ENCODE peak calls at places on chromosomes 4 and X, in nine cellular contexts. One of them, this sample, is unnamed.

GRCh38 chr4:123363729-123364128 is 32.9 kb upstream of the SPRY1 start:
- DNase-seq in heart left ventricle: no peak
- DNase-seq in esophagus squamous epithelium: no peak
- DNase-seq in A549: no peak
- DNase-seq in breast epithelium: no peak
- DNase-seq in gastrocnemius medialis: no peak
- DNase-seq in sigmoid colon: no peak
- DNase-seq in GM12892: no peak
- DNase-seq in adrenal gland: no peak
- DNase-seq in this sample: no peak

GRCh38 chr4:81747242-81747930 is 275.7 kb upstream of the RASGEF1B start:
- DNase-seq in esophagus squamous epithelium: no peak
- DNase-seq in heart left ventricle: no peak
- DNase-seq in adrenal gland: peak; percentile 39
- DNase-seq in breast epithelium: no peak
- DNase-seq in sigmoid colon: no peak
- DNase-seq in GM12892: no peak
- DNase-seq in gastrocnemius medialis: no peak
- DNase-seq in A549: no peak
- DNase-seq in this sample: no peak

GRCh38 chrX:83510466-83511181 is 2.5 kb downstream of the POU3F4 start:
- DNase-seq in adrenal gland: no peak
- DNase-seq in A549: no peak
- DNase-seq in GM12892: no peak
- DNase-seq in heart left ventricle: no peak
- DNase-seq in breast epithelium: no peak
- DNase-seq in esophagus squamous epithelium: no peak
- DNase-seq in gastrocnemius medialis: no peak
- DNase-seq in sigmoid colon: no peak
- DNase-seq in this sample: no peak

GRCh38 chrX:13620202-13620601 is 32.7 kb upstream of the TCEANC start:
- DNase-seq in A549: no peak
- DNase-seq in breast epithelium: no peak
- DNase-seq in gastrocnemius medialis: no peak
- DNase-seq in GM12892: no peak
- DNase-seq in heart left ventricle: no peak
- DNase-seq in esophagus squamous epithelium: no peak
- DNase-seq in sigmoid colon: no peak
- DNase-seq in adrenal gland: no peak
- DNase-seq in this sample: no peak

GRCh38 chr4:16196482-16197393 is 29.5 kb downstream of the TAPT1 start:
- DNase-seq in gastrocnemius medialis: no peak
- DNase-seq in breast epithelium: no peak
- DNase-seq in A549: peak; percentile 8
- DNase-seq in heart left ventricle: no peak
- DNase-seq in sigmoid colon: no peak
- DNase-seq in GM12892: no peak
- DNase-seq in esophagus squamous epithelium: no peak
- DNase-seq in adrenal gland: no peak
- DNase-seq in this sample: peak; percentile 4

GRCh38 chr4:20046931-20047677 is 204.6 kb upstream of the SLIT2 start:
- DNase-seq in breast epithelium: no peak
- DNase-seq in GM12892: no peak
- DNase-seq in adrenal gland: no peak
- DNase-seq in A549: no peak
- DNase-seq in esophagus squamous epithelium: no peak
- DNase-seq in gastrocnemius medialis: no peak
- DNase-seq in heart left ventricle: no peak
- DNase-seq in sigmoid colon: no peak
- DNase-seq in this sample: no peak

GRCh38 chr4:5118091-5118786 is 67.0 kb downstream of the STK32B start:
- DNase-seq in A549: no peak
- DNase-seq in esophagus squamous epithelium: no peak
- DNase-seq in adrenal gland: no peak
- DNase-seq in breast epithelium: no peak
- DNase-seq in gastrocnemius medialis: no peak
- DNase-seq in heart left ventricle: no peak
- DNase-seq in GM12892: no peak
- DNase-seq in sigmoid colon: no peak
- DNase-seq in this sample: no peak

GRCh38 chr4:177313263-177313662 is 3.6 kb downstream of the NEIL3 start:
- DNase-seq in heart left ventricle: no peak
- DNase-seq in A549: no peak
- DNase-seq in breast epithelium: no peak
- DNase-seq in esophagus squamous epithelium: no peak
- DNase-seq in gastrocnemius medialis: no peak
- DNase-seq in sigmoid colon: no peak
- DNase-seq in adrenal gland: no peak
- DNase-seq in GM12892: no peak
- DNase-seq in this sample: no peak

GRCh38 chrX:140764401-140764919 is 54.9 kb downstream of the LINC00632 start:
- DNase-seq in adrenal gland: peak; percentile 14
- DNase-seq in A549: no peak
- DNase-seq in breast epithelium: no peak
- DNase-seq in esophagus squamous epithelium: no peak
- DNase-seq in gastrocnemius medialis: no peak
- DNase-seq in GM12892: no peak
- DNase-seq in heart left ventricle: peak; percentile 53
- DNase-seq in sigmoid colon: peak; percentile 59
- DNase-seq in this sample: peak; percentile 26

GRCh38 chrX:27336466-27337091 is 126.6 kb downstream of the PPP4R3C start:
- DNase-seq in sigmoid colon: no peak
- DNase-seq in A549: peak; percentile 1
- DNase-seq in heart left ventricle: no peak
- DNase-seq in esophagus squamous epithelium: no peak
- DNase-seq in gastrocnemius medialis: no peak
- DNase-seq in adrenal gland: peak; percentile 13
- DNase-seq in GM12892: no peak
- DNase-seq in breast epithelium: no peak
- DNase-seq in this sample: peak; percentile 0

GRCh38 chr4:72567821-72568620 is 1.0 kb downstream of the ADAMTS3 start:
- DNase-seq in heart left ventricle: peak; percentile 72
- DNase-seq in gastrocnemius medialis: peak; percentile 4
- DNase-seq in A549: peak; percentile 40
- DNase-seq in adrenal gland: peak; percentile 95
- DNase-seq in sigmoid colon: peak; percentile 87
- DNase-seq in esophagus squamous epithelium: no peak
- DNase-seq in GM12892: peak; percentile 13
- DNase-seq in breast epithelium: peak; percentile 67
- DNase-seq in this sample: peak; percentile 40

GRCh38 chr4:72569719-72570235 is 756 bp upstream of the ADAMTS3 start:
- DNase-seq in heart left ventricle: no peak
- DNase-seq in breast epithelium: no peak
- DNase-seq in A549: no peak
- DNase-seq in GM12892: no peak
- DNase-seq in gastrocnemius medialis: no peak
- DNase-seq in adrenal gland: peak; percentile 18
- DNase-seq in esophagus squamous epithelium: no peak
- DNase-seq in sigmoid colon: no peak
- DNase-seq in this sample: no peak

GRCh38 chr4:72567036-72567435 is 2.0 kb downstream of the ADAMTS3 start:
- DNase-seq in A549: no peak
- DNase-seq in gastrocnemius medialis: no peak
- DNase-seq in esophagus squamous epithelium: no peak
- DNase-seq in sigmoid colon: no peak
- DNase-seq in GM12892: no peak
- DNase-seq in adrenal gland: no peak
- DNase-seq in heart left ventricle: no peak
- DNase-seq in breast epithelium: no peak
- DNase-seq in this sample: no peak

GRCh38 chr4:72571337-72571736 is 2.3 kb upstream of the ADAMTS3 start:
- DNase-seq in GM12892: no peak
- DNase-seq in heart left ventricle: no peak
- DNase-seq in esophagus squamous epithelium: no peak
- DNase-seq in adrenal gland: no peak
- DNase-seq in A549: no peak
- DNase-seq in breast epithelium: no peak
- DNase-seq in sigmoid colon: no peak
- DNase-seq in gastrocnemius medialis: no peak
- DNase-seq in this sample: no peak

DNA sequence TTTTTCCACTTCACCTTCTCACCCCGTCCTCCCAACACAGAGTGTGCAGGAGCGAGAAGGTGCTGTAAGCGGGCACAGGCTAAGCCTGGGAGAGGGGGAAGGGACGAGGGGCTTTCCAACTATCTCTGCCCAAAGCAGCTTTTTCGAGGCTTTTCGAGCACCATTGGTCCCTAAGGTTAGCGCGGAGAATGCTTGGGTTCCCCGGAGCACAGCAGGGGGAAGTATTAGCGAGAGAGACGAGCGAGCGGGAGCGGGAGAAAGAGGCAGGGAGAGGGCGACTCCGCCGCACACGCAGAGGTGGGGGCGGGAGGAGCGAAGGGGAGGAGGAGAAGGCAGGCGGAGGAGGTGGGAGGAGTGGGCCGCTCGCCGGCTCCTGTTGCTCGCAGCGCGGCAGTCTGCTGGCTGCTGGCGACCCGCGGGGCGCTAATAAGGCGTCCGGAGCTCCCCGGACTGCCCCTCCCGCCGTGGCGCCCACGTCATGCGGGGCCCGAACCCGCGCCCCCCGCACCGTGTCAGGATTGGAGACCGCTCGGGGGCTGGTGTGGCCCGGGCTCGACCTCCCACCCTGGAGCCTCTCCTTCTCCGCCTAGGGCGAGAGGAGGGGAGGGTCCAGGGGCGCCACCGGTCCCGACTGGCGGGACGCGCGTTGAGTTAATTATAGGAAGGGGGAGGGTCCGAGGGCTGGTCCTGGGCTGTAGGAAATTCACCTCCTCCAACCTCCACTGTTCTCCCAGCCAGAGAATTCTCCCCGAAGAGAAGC is at the start of gene ADAMTS3:
- DNase-seq in esophagus squamous epithelium: no peak
- DNase-seq in breast epithelium: peak; percentile 41
- DNase-seq in heart left ventricle: peak; percentile 49
- DNase-seq in GM12892: peak; percentile 25
- DNase-seq in gastrocnemius medialis: peak; percentile 21
- DNase-seq in A549: peak; percentile 14
- DNase-seq in sigmoid colon: peak; percentile 81
- DNase-seq in adrenal gland: peak; percentile 71
- DNase-seq in this sample: no peak
- TF ChIP-seq POLR2A in esophagus squamous epithelium: no peak
- TF ChIP-seq POLR2A in breast epithelium: no peak
- TF ChIP-seq POLR2A in heart left ventricle: no peak
- TF ChIP-seq POLR2A in GM12892: no peak
- TF ChIP-seq POLR2A in gastrocnemius medialis: no peak
- TF ChIP-seq POLR2A in A549: no peak
- TF ChIP-seq POLR2A in sigmoid colon: no peak
- TF ChIP-seq POLR2A in adrenal gland: no peak
- TF ChIP-seq POLR2A in this sample: no peak

GRCh38 chr4:91089194-91089593 is 962.0 kb downstream of the CCSER1 start:
- DNase-seq in sigmoid colon: no peak
- DNase-seq in esophagus squamous epithelium: no peak
- DNase-seq in heart left ventricle: no peak
- DNase-seq in gastrocnemius medialis: no peak
- DNase-seq in A549: no peak
- DNase-seq in adrenal gland: no peak
- DNase-seq in breast epithelium: no peak
- DNase-seq in GM12892: no peak
- DNase-seq in this sample: no peak
- TF ChIP-seq POLR2A in sigmoid colon: no peak
- TF ChIP-seq POLR2A in esophagus squamous epithelium: no peak
- TF ChIP-seq POLR2A in heart left ventricle: no peak
- TF ChIP-seq POLR2A in gastrocnemius medialis: no peak
- TF ChIP-seq POLR2A in A549: no peak
- TF ChIP-seq POLR2A in adrenal gland: no peak
- TF ChIP-seq POLR2A in breast epithelium: no peak
- TF ChIP-seq POLR2A in GM12892: no peak
- TF ChIP-seq POLR2A in this sample: no peak

GRCh38 chrX:65667503-65668355 is at the start of gene MSN:
- DNase-seq in breast epithelium: peak; percentile 57
- DNase-seq in esophagus squamous epithelium: no peak
- DNase-seq in adrenal gland: peak; percentile 68
- DNase-seq in gastrocnemius medialis: peak; percentile 60
- DNase-seq in heart left ventricle: peak; percentile 89
- DNase-seq in sigmoid colon: peak; percentile 88
- DNase-seq in GM12892: peak; percentile 41
- DNase-seq in A549: peak; percentile 36
- DNase-seq in this sample: peak; percentile 37
- TF ChIP-seq POLR2A in breast epithelium: peak; percentile 26
- TF ChIP-seq POLR2A in esophagus squamous epithelium: peak; percentile 69
- TF ChIP-seq POLR2A in adrenal gland: peak; percentile 56
- TF ChIP-seq POLR2A in gastrocnemius medialis: peak; percentile 86
- TF ChIP-seq POLR2A in heart left ventricle: peak; percentile 79
- TF ChIP-seq POLR2A in sigmoid colon: peak; percentile 50
- TF ChIP-seq POLR2A in GM12892: peak; percentile 83
- TF ChIP-seq POLR2A in A549: peak; percentile 79
- TF ChIP-seq POLR2A in this sample: peak; percentile 79

GRCh38 chr4:184355857-184356256 is 118.5 kb downstream of the IRF2 start:
- DNase-seq in sigmoid colon: no peak
- DNase-seq in breast epithelium: no peak
- DNase-seq in adrenal gland: no peak
- DNase-seq in gastrocnemius medialis: no peak
- DNase-seq in heart left ventricle: no peak
- DNase-seq in A549: no peak
- DNase-seq in esophagus squamous epithelium: no peak
- DNase-seq in GM12892: no peak
- DNase-seq in this sample: no peak

GRCh38 chr4:184356366-184356765 is 118.0 kb downstream of the IRF2 start:
- DNase-seq in heart left ventricle: no peak
- DNase-seq in esophagus squamous epithelium: no peak
- DNase-seq in GM12892: no peak
- DNase-seq in adrenal gland: no peak
- DNase-seq in sigmoid colon: no peak
- DNase-seq in gastrocnemius medialis: no peak
- DNase-seq in A549: no peak
- DNase-seq in breast epithelium: peak; percentile 67
- DNase-seq in this sample: no peak

GRCh38 chr4:184352891-184353290 is 121.5 kb downstream of the IRF2 start:
- DNase-seq in adrenal gland: no peak
- DNase-seq in breast epithelium: no peak
- DNase-seq in heart left ventricle: no peak
- DNase-seq in A549: no peak
- DNase-seq in GM12892: no peak
- DNase-seq in esophagus squamous epithelium: no peak
- DNase-seq in gastrocnemius medialis: no peak
- DNase-seq in sigmoid colon: no peak
- DNase-seq in this sample: no peak

GRCh38 chr4:184357164-184357563 is 117.2 kb downstream of the IRF2 start:
- DNase-seq in sigmoid colon: no peak
- DNase-seq in heart left ventricle: no peak
- DNase-seq in A549: no peak
- DNase-seq in breast epithelium: no peak
- DNase-seq in adrenal gland: no peak
- DNase-seq in esophagus squamous epithelium: no peak
- DNase-seq in gastrocnemius medialis: no peak
- DNase-seq in GM12892: no peak
- DNase-seq in this sample: no peak

GRCh38 chr4:184355111-184355604 is 119.2 kb downstream of the IRF2 start:
- DNase-seq in esophagus squamous epithelium: peak; percentile 3
- DNase-seq in adrenal gland: peak; percentile 80
- DNase-seq in breast epithelium: peak; percentile 46
- DNase-seq in gastrocnemius medialis: peak; percentile 30
- DNase-seq in sigmoid colon: no peak
- DNase-seq in A549: no peak
- DNase-seq in GM12892: peak; percentile 19
- DNase-seq in heart left ventricle: peak; percentile 46
- DNase-seq in this sample: peak; percentile 43
- TF ChIP-seq POLR2A in esophagus squamous epithelium: no peak
- TF ChIP-seq POLR2A in adrenal gland: no peak
- TF ChIP-seq POLR2A in breast epithelium: no peak
- TF ChIP-seq POLR2A in gastrocnemius medialis: no peak
- TF ChIP-seq POLR2A in sigmoid colon: no peak
- TF ChIP-seq POLR2A in A549: no peak
- TF ChIP-seq POLR2A in GM12892: no peak
- TF ChIP-seq POLR2A in heart left ventricle: no peak
- TF ChIP-seq POLR2A in this sample: no peak

This sample was measured in H54.